ENCODE peak calls at places on chromosomes 11 and 22, in five cellular contexts. One of them, this sample, is unnamed.

GRCh38 chr11:124152770-124153407 is 30.3 kb upstream of the OR10D3 start:
- DNase-seq in H9: no peak
- DNase-seq in A549: no peak
- DNase-seq in AG10803: no peak
- DNase-seq in B cell: no peak
- DNase-seq in this sample: no peak

GRCh38 chr11:68014157-68014965 is 4.2 kb downstream of the ALDH3B1 start:
- DNase-seq in H9: no peak
- DNase-seq in A549: peak
- DNase-seq in AG10803: peak
- DNase-seq in B cell: no peak
- DNase-seq in this sample: no peak

GRCh38 chr11:123060265-123061000 is 1.5 kb downstream of the HSPA8 start:
- DNase-seq in H9: no peak
- DNase-seq in A549: no peak
- DNase-seq in AG10803: no peak
- DNase-seq in B cell: no peak
- DNase-seq in this sample: no peak

GRCh38 chr11:73072935-73073481 is 69.1 kb downstream of the FCHSD2 start:
- DNase-seq in H9: no peak
- DNase-seq in A549: peak
- DNase-seq in AG10803: peak
- DNase-seq in B cell: no peak
- DNase-seq in this sample: peak

GRCh38 chr11:118872403-118872821 is 11.3 kb upstream of the CXCR5 start:
- DNase-seq in H9: no peak
- DNase-seq in A549: no peak
- DNase-seq in AG10803: no peak
- DNase-seq in B cell: peak
- DNase-seq in this sample: peak

GRCh38 chr22:38718414-38718813 is 12.7 kb downstream of the GTPBP1 start:
- DNase-seq in H9: no peak
- DNase-seq in A549: peak
- DNase-seq in AG10803: peak
- DNase-seq in B cell: no peak
- DNase-seq in this sample: no peak

GRCh38 chr22:32702421-32702820 is 99.1 kb upstream of the TIMP3 start:
- DNase-seq in H9: no peak
- DNase-seq in A549: no peak
- DNase-seq in AG10803: no peak
- DNase-seq in B cell: no peak
- DNase-seq in this sample: no peak

GRCh38 chr11:119092880-119093665 is 8.4 kb downstream of the HMBS start:
- DNase-seq in H9: no peak
- DNase-seq in A549: no peak
- DNase-seq in AG10803: peak
- DNase-seq in B cell: no peak
- DNase-seq in this sample: no peak

GRCh38 chr11:88552377-88553029 is 215.0 kb upstream of the CTSC start:
- DNase-seq in H9: peak
- DNase-seq in A549: peak
- DNase-seq in AG10803: peak
- DNase-seq in B cell: peak
- DNase-seq in this sample: peak

GRCh38 chr11:19595840-19596751 is 116.5 kb upstream of the NAV2 start:
- DNase-seq in H9: no peak
- DNase-seq in A549: peak
- DNase-seq in AG10803: peak
- DNase-seq in B cell: no peak
- DNase-seq in this sample: no peak

GRCh38 chr22:31287818-31288495 is 4.3 kb downstream of the PIK3IP1 start:
- DNase-seq in H9: no peak
- DNase-seq in A549: no peak
- DNase-seq in AG10803: no peak
- DNase-seq in B cell: peak
- DNase-seq in this sample: no peak

GRCh38 chr22:28950567-28951411 is 67.4 kb downstream of the ZNRF3 start:
- DNase-seq in H9: no peak
- DNase-seq in A549: no peak
- DNase-seq in AG10803: no peak
- DNase-seq in B cell: no peak
- DNase-seq in this sample: no peak

GRCh38 chr11:2355000-2355644 is 22.0 kb upstream of the CD81 start:
- DNase-seq in H9: no peak
- DNase-seq in A549: no peak
- DNase-seq in AG10803: no peak
- DNase-seq in B cell: no peak
- DNase-seq in this sample: no peak

GRCh38 chr22:44392446-44392921 is 79.7 kb upstream of the SHISAL1 start:
- DNase-seq in H9: peak
- DNase-seq in A549: no peak
- DNase-seq in AG10803: no peak
- DNase-seq in B cell: no peak
- DNase-seq in this sample: no peak

GRCh38 chr11:27312110-27312509 is 50.9 kb downstream of the CCDC34 start:
- DNase-seq in H9: no peak
- DNase-seq in A549: peak
- DNase-seq in AG10803: no peak
- DNase-seq in B cell: no peak
- DNase-seq in this sample: no peak

GRCh38 chr11:74170694-74171629 is at the start of the genes C2CD3 and PPME1:
- DNase-seq in H9: peak
- DNase-seq in A549: peak
- DNase-seq in AG10803: peak
- DNase-seq in B cell: peak
- DNase-seq in this sample: peak
- TF ChIP-seq CTCF in H9: no peak
- TF ChIP-seq CTCF in A549: peak
- TF ChIP-seq CTCF in AG10803: peak
- TF ChIP-seq CTCF in B cell: peak
- TF ChIP-seq CTCF in this sample: peak

GRCh38 chr11:11037162-11037732 is 179.4 kb upstream of the ZBED5 start:
- DNase-seq in H9: peak
- DNase-seq in A549: no peak
- DNase-seq in AG10803: no peak
- DNase-seq in B cell: no peak
- DNase-seq in this sample: no peak
- TF ChIP-seq CTCF in H9: no peak
- TF ChIP-seq CTCF in A549: no peak
- TF ChIP-seq CTCF in AG10803: no peak
- TF ChIP-seq CTCF in B cell: no peak
- TF ChIP-seq CTCF in this sample: no peak

DNA sequence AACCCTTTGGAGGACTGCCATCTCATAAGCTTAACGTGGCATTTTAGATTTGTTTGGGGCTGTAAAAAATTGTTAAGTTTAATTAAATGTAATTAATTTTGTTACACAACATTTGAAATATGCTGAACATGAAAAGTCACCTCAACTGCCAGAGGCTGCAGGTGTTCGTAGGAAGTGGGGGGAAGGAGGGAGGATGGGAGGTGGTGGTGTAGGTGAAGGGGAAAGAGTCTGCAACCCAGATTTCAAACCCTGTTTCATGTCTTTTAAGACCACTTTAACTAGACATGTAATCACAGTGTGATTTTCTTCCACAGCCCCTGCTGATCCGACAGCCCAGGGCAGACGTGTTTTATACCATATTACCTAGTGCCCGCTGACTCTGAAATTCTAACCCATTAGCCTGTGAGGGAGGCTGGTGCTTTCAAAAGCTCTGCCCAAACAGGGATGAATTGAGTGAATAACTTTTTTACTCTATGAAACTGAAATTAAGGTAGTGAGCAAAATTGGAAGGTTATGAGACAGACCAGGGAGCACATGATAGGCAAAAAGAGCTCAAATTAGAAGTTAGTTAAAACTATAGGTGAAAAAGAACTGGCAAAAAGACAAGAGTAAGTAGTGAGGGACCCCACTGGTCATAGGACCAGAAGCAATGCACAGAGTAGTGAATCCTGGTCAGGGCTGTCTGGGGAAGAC is 279.8 kb downstream of the DDX10 start:
- DNase-seq in H9: no peak
- DNase-seq in A549: no peak
- DNase-seq in AG10803: no peak
- DNase-seq in B cell: no peak
- DNase-seq in this sample: no peak
- TF ChIP-seq CTCF in H9: no peak
- TF ChIP-seq CTCF in A549: no peak
- TF ChIP-seq CTCF in AG10803: no peak
- TF ChIP-seq CTCF in B cell: no peak
- TF ChIP-seq CTCF in this sample: no peak

GRCh38 chr11:113488931-113489351 is 13.7 kb upstream of the DRD2 start:
- DNase-seq in H9: no peak
- DNase-seq in A549: no peak
- DNase-seq in AG10803: no peak
- DNase-seq in B cell: no peak
- DNase-seq in this sample: no peak

GRCh38 chr11:113496026-113496651 is 20.9 kb upstream of the DRD2 start:
- DNase-seq in H9: no peak
- DNase-seq in A549: no peak
- DNase-seq in AG10803: no peak
- DNase-seq in B cell: no peak
- DNase-seq in this sample: no peak

GRCh38 chr11:113493205-113493604 is 18.0 kb upstream of the DRD2 start:
- DNase-seq in H9: no peak
- DNase-seq in A549: no peak
- DNase-seq in AG10803: no peak
- DNase-seq in B cell: peak
- DNase-seq in this sample: no peak

DNA sequence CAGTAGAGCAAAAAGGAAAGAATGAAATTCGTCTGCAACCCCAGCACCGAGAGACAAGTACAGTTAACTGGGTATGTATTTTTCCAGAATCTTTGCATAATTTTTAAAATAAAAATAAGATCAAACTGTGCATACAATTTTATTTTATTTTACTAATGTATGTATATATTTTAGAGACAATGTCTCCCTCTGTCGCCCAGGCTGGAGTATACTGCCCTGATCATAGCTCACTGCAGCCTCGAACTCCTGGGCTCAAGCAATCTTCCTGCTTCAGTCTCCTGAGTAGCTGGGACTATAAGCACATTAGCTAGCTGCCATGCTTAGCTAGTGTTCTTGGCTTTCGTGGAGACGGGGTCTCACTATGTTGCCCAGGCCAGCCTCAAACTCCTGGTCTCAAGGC is 18.8 kb upstream of the DRD2 start:
- DNase-seq in H9: no peak
- DNase-seq in A549: peak
- DNase-seq in AG10803: no peak
- DNase-seq in B cell: no peak
- DNase-seq in this sample: no peak
- TF ChIP-seq CTCF in H9: no peak
- TF ChIP-seq CTCF in A549: no peak
- TF ChIP-seq CTCF in AG10803: no peak
- TF ChIP-seq CTCF in B cell: no peak
- TF ChIP-seq CTCF in this sample: no peak

This sample was measured in GM10248.